ENCODE peak calls at places on chromosomes 1 and 21, in eight cellular contexts. P is uterus; G is body of pancreas; Q is cardiac muscle cell; Z is GM12878; H is aorta; J is adrenal gland; M is CD8-positive, alpha-beta memory T cell. O is an unnamed sample.

GRCh38 chr1:47409311-47410085 is 6.6 kb upstream of the FOXE3 start:
- DNase-seq in Q (peak; percentile 90), M (no peak), G (no peak), J (no peak), Z (no peak), H (no peak), P (no peak), O (no peak)

GRCh38 chr1:119647734-119648619 is at the start of gene ZNF697:
- DNase-seq in P (peak; percentile 96), Q (peak; percentile 99), J (peak; percentile 98), H (peak; percentile 99), Z (peak; percentile 51), M (no peak), G (peak; percentile 99), O (peak; percentile 96)

GRCh38 chr1:176643536-176643935 is 180.6 kb downstream of the PAPPA2 start:
- DNase-seq in H (no peak), Z (no peak), Q (no peak), J (no peak), M (no peak), G (no peak), P (no peak), O (no peak)

GRCh38 chr1:44076093-44076492 is 42.5 kb upstream of the KLF17 start:
- DNase-seq in P (no peak), M (no peak), J (no peak), Z (no peak), Q (peak; percentile 73), H (no peak), G (no peak), O (no peak)

GRCh38 chr1:34162852-34163766 is 1.9 kb downstream of the CSMD2 start:
- DNase-seq in M (no peak), P (peak; percentile 25), Q (peak; percentile 86), G (peak; percentile 81), H (peak; percentile 93), J (peak; percentile 86), Z (no peak), O (peak; percentile 12)

GRCh38 chr1:245225267-245225666 is 70.5 kb downstream of the KIF26B start:
- DNase-seq in J (no peak), Z (no peak), Q (peak; percentile 36), G (no peak), M (no peak), H (peak; percentile 17), P (no peak), O (no peak)

GRCh38 chr1:4784761-4785160 is 130.4 kb downstream of the AJAP1 start:
- DNase-seq in Z (no peak), H (no peak), Q (no peak), P (no peak), G (no peak), J (no peak), M (no peak), O (no peak)

GRCh38 chr1:2275796-2276536 is 47.8 kb downstream of the SKI start:
- DNase-seq in P (no peak), Q (peak; percentile 81), J (no peak), M (no peak), Z (no peak), G (no peak), H (no peak), O (peak; percentile 47)

GRCh38 chr1:231563253-231563652 is 34.8 kb downstream of the TSNAX start:
- DNase-seq in H (no peak), J (no peak), M (no peak), G (no peak), Q (no peak), Z (no peak), P (no peak), O (no peak)

GRCh38 chr1:33930346-33931114 is 66.7 kb downstream of the HMGB4 start:
- DNase-seq in J (peak; percentile 87), G (no peak), H (no peak), P (no peak), Q (no peak), Z (no peak), M (no peak), O (no peak)

GRCh38 chr1:2460996-2461751 is 14.9 kb upstream of the PLCH2 start:
- DNase-seq in J (peak; percentile 79), G (no peak), Q (no peak), Z (no peak), H (no peak), P (no peak), M (no peak), O (no peak)

GRCh38 chr1:205020466-205020865 is 22.5 kb upstream of the CNTN2 start:
- DNase-seq in M (no peak), G (no peak), H (no peak), Z (no peak), Q (no peak), J (no peak), P (no peak), O (no peak)

GRCh38 chr1:67773462-67773861 is 59.8 kb downstream of the GNG12 start:
- DNase-seq in G (no peak), M (no peak), Q (no peak), H (no peak), Z (no peak), J (no peak), P (no peak), O (no peak)

GRCh38 chr1:198948895-198949659 is 310.2 kb downstream of the PTPRC start:
- DNase-seq in Q (no peak), G (no peak), J (no peak), M (no peak), H (no peak), P (no peak), Z (no peak), O (no peak)

GRCh38 chr1:66889030-66889429 is 35.6 kb downstream of the DNAI4 start:
- DNase-seq in H (no peak), Z (no peak), J (no peak), Q (no peak), G (no peak), M (no peak), P (no peak), O (no peak)

GRCh38 chr21:17859661-17860060 is 40.5 kb upstream of the C21orf91 start:
- DNase-seq in Z (no peak), G (no peak), Q (no peak), P (no peak), H (no peak), M (no peak), J (no peak), O (no peak)

GRCh38 chr21:36861924-36862323 is 104.5 kb downstream of the HLCS start:
- DNase-seq in Q (no peak), J (no peak), G (no peak), Z (no peak), H (no peak), P (no peak), M (no peak), O (no peak)

GRCh38 chr1:30790850-30791778 is 33.5 kb upstream of the LAPTM5 start:
- DNase-seq in G (no peak), H (no peak), Q (no peak), M (no peak), J (no peak), P (no peak), Z (peak; percentile 41), O (peak; percentile 12)

GRCh38 chr1:185062710-185063370 is 17.5 kb downstream of the RNF2 start:
- DNase-seq in H (no peak), M (no peak), Q (no peak), J (no peak), G (no peak), P (no peak), Z (no peak), O (no peak)

GRCh38 chr1:54159733-54160316 is 7.0 kb upstream of the CDCP2 start:
- DNase-seq in Q (no peak), M (no peak), G (no peak), H (peak; percentile 25), J (no peak), P (no peak), Z (no peak), O (no peak)

GRCh38 chr1:150507912-150508864 is at the start of gene ECM1:
- DNase-seq in J (peak; percentile 83), P (peak; percentile 61), Z (no peak), H (peak; percentile 80), G (peak; percentile 45), M (no peak), Q (peak; percentile 78), O (peak; percentile 56)

DNA sequence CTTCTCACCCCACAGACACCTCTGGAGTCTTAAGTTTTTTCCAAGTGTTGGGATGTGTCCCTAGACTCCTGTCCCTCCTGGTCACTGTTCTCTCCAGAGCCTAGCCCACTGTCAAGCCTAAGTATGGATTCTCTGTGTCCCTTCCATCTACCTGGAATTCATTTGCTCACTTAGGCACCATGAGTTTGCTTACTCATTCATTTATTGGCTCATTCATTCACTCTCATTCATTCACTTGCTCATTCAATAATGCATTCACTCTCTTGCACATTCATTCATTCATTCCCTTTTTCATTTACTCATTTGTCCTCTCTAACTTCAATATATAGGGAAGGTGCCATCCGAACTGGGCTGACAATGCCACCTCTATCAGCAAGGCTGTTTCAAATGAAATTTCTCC is 1.6 kb downstream of the S100A16 start:
- DNase-seq in J (no peak), Q (no peak), Z (no peak), P (no peak), G (no peak), M (no peak), H (no peak), O (peak; percentile 33)
- H3K4me3 ChIP-seq in J (no peak overlapping the region), Q (no peak overlapping the region), Z (no peak overlapping the region), P (peak overlapping the region; percentile 66), G (no peak overlapping the region), M (no peak overlapping the region), H (peak overlapping the region; percentile 50), O (peak overlapping the region; percentile 48)

DNA sequence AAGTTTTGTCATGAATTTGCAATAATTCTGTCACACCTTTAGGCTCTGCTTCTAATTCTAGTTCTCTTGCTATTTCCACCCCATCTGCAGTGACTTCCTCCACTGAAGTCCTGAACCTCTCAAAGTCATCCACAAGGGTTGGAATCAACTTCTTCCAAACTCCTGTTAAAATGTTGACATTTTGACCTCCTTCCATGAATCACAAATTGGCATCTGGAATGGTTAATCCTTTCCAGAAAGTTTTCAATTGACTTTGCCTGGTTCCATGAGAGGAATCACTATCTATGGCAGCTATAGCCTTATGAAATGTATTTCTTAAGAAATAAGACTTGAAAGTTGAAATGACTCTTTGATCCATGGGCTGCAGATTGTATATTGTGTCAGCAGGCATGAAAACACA is 19.7 kb upstream of the SFT2D2 start:
- DNase-seq in J (no peak), P (no peak), Q (no peak), G (no peak), M (no peak), Z (no peak), H (no peak), O (no peak)
- H3K9me3 ChIP-seq in J (no peaks in the 10 kb centered on the region), P (no peaks in the 10 kb centered on the region), Q (no peaks in the 10 kb centered on the region), G (no peaks in the 10 kb centered on the region), M (no peaks in the 10 kb centered on the region), Z (no peaks in the 10 kb centered on the region), H (no peaks in the 10 kb centered on the region), O (no peaks in the 10 kb centered on the region)

GRCh38 chr1:215007880-215008279 is 74.7 kb upstream of the KCNK2 start:
- DNase-seq in Z (no peak), P (no peak), J (no peak), H (no peak), Q (peak; percentile 45), M (no peak), G (no peak), O (no peak)
- H3K4me3 ChIP-seq in Z (no peak overlapping the region), P (no peak overlapping the region), J (no peak overlapping the region), H (no peak overlapping the region), Q (no peak overlapping the region), M (no peak overlapping the region), G (no peak overlapping the region), O (no peak overlapping the region)

DNA sequence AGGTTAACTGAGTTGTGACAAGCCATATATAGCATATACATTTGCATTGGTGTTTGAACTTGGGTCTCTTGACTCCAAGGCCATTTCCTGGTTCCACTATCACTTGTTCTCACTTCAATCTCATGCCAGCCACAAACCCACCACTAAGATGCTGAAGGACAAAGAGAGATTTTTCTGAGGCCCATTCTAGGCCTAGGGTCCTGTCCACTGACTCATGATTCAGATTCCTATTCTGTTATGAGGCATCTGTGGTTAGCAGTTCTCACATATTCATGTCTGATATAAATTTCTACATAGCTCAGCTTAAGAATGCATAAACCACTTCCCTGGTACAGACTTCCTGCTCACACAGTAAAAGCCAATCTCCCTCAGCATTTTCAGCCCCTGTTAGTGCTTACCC is 326.1 kb upstream of the BEND5 start:
- DNase-seq in H (no peak), P (no peak), Q (peak; percentile 47), J (no peak), M (no peak), G (no peak), Z (no peak), O (no peak)
- H3K9me3 ChIP-seq in H (peaks cover 2% of the 10 kb centered on the region), P (no peaks in the 10 kb centered on the region), Q (no peaks in the 10 kb centered on the region), J (no peaks in the 10 kb centered on the region), M (no peaks in the 10 kb centered on the region), G (no peaks in the 10 kb centered on the region), Z (no peaks in the 10 kb centered on the region), O (no peaks in the 10 kb centered on the region)